ENCODE peak calls at places on chromosomes 6 and 20, in nine cellular contexts. P is fibroblast of lung, I is glutamatergic neuron, V is upper lobe of right lung, X is GM12865, S is right lobe of liver, F is sigmoid colon, U is AG09309, Q is breast epithelium. R is an unnamed sample.

GRCh38 chr6:152091851-152092341 is 284.4 kb downstream of the ESR1 start:
- DNase-seq in P (peak), I (no peak), V (no peak), X (no peak), S (no peak), F (no peak), U (peak), Q (no peak), R (no peak)

GRCh38 chr6:22873531-22874136 is 304.3 kb downstream of the HDGFL1 start:
- DNase-seq in P (peak), I (no peak), V (no peak), X (no peak), S (no peak), F (peak), U (no peak), Q (no peak), R (no peak)

GRCh38 chr6:142377112-142377848 is 75.5 kb downstream of the ADGRG6 start:
- DNase-seq in P (no peak), I (peak), V (no peak), X (no peak), S (peak), F (no peak), U (no peak), Q (no peak), R (no peak)

GRCh38 chr6:3510617-3511016 is 53.8 kb upstream of the SLC22A23 start:
- DNase-seq in P (no peak), I (no peak), V (no peak), X (no peak), S (no peak), F (no peak), U (no peak), Q (no peak), R (no peak)

GRCh38 chr20:46583411-46584214 is 33.2 kb upstream of the OCSTAMP start:
- DNase-seq in P (no peak), I (no peak), V (no peak), X (no peak), S (no peak), F (peak), U (no peak), Q (no peak), R (no peak)

GRCh38 chr20:46701556-46701955 is 7.9 kb upstream of the SLC2A10 start:
- DNase-seq in P (no peak), I (no peak), V (no peak), X (no peak), S (no peak), F (no peak), U (no peak), Q (no peak), R (no peak)

GRCh38 chr20:1377341-1377871 is 15.4 kb downstream of the FKBP1A start:
- DNase-seq in P (no peak), I (no peak), V (no peak), X (peak), S (no peak), F (no peak), U (no peak), Q (no peak), R (no peak)

GRCh38 chr6:2476376-2476775 is 231.0 kb upstream of the GMDS start:
- DNase-seq in P (peak), I (no peak), V (no peak), X (no peak), S (no peak), F (no peak), U (no peak), Q (no peak), R (no peak)

GRCh38 chr20:25274891-25275812 is 27.3 kb downstream of the PYGB start:
- DNase-seq in P (no peak), I (peak), V (peak), X (no peak), S (peak), F (peak), U (no peak), Q (peak), R (no peak)

GRCh38 chr6:147285087-147285855 is 81.1 kb downstream of the STXBP5 start:
- DNase-seq in P (peak), I (no peak), V (no peak), X (peak), S (no peak), F (no peak), U (peak), Q (no peak), R (no peak)

GRCh38 chr6:127342946-127343752 is at the start of gene ECHDC1:
- DNase-seq in P (peak), I (peak), V (peak), X (peak), S (peak), F (peak), U (no peak), Q (peak), R (peak)

GRCh38 chr6:30821862-30822784 is 62.2 kb upstream of the DDR1 start:
- DNase-seq in P (peak), I (no peak), V (no peak), X (peak), S (no peak), F (no peak), U (no peak), Q (no peak), R (no peak)

GRCh38 chr20:57773059-57773815 is 63.4 kb upstream of the PMEPA1 start:
- DNase-seq in P (no peak), I (no peak), V (no peak), X (no peak), S (no peak), F (peak), U (no peak), Q (peak), R (no peak)

GRCh38 chr20:23103284-23104018 is 17.3 kb upstream of the CD93 start:
- DNase-seq in P (peak), I (no peak), V (no peak), X (no peak), S (no peak), F (no peak), U (no peak), Q (no peak), R (no peak)

GRCh38 chr6:132354517-132355167 is 46.6 kb downstream of the MOXD1 start:
- DNase-seq in P (no peak), I (no peak), V (no peak), X (peak), S (no peak), F (no peak), U (no peak), Q (no peak), R (no peak)

GRCh38 chr20:10596726-10597125 is 77.1 kb downstream of the JAG1 start:
- DNase-seq in P (peak), I (no peak), V (no peak), X (no peak), S (no peak), F (no peak), U (no peak), Q (no peak), R (no peak)

GRCh38 chr20:33811763-33812672 is 870 bp downstream of the CHMP4B start:
- DNase-seq in P (peak), I (no peak), V (peak), X (peak), S (peak), F (peak), U (peak), Q (peak), R (peak)

GRCh38 chr6:148768646-148769270 is 21.9 kb downstream of the UST start:
- DNase-seq in P (no peak), I (no peak), V (no peak), X (no peak), S (no peak), F (no peak), U (no peak), Q (no peak), R (no peak)

GRCh38 chr20:49797292-49797628 is 15.4 kb upstream of the SLC9A8 start:
- DNase-seq in P (no peak), I (no peak), V (peak), X (no peak), S (peak), F (peak), U (no peak), Q (no peak), R (no peak)

GRCh38 chr6:41629128-41629527 is 9.1 kb upstream of the MDFI start:
- DNase-seq in P (no peak), I (no peak), V (no peak), X (no peak), S (no peak), F (no peak), U (no peak), Q (no peak), R (no peak)

GRCh38 chr6:37781788-37782187 is 37.7 kb upstream of the ZFAND3 start:
- DNase-seq in P (no peak), I (no peak), V (no peak), X (no peak), S (no peak), F (no peak), U (no peak), Q (no peak), R (no peak)

GRCh38 chr20:20407891-20408805 is 40.2 kb downstream of the INSM1 start:
- DNase-seq in P (peak), I (peak), V (no peak), X (no peak), S (no peak), F (no peak), U (no peak), Q (no peak), R (no peak)

GRCh38 chr20:22499475-22500174 is 84.7 kb downstream of the FOXA2 start:
- DNase-seq in P (no peak), I (no peak), V (no peak), X (no peak), S (no peak), F (no peak), U (no peak), Q (no peak), R (no peak)

GRCh38 chr20:1434571-1435336 is 31.9 kb downstream of the NSFL1C start:
- DNase-seq in P (peak), I (no peak), V (no peak), X (peak), S (no peak), F (no peak), U (peak), Q (no peak), R (no peak)

GRCh38 chr6:14466278-14466677 is 348.7 kb downstream of the CD83 start:
- DNase-seq in P (no peak), I (no peak), V (no peak), X (no peak), S (no peak), F (no peak), U (peak), Q (no peak), R (no peak)

GRCh38 chr20:9241721-9242427 is 173.0 kb downstream of the PLCB4 start:
- DNase-seq in P (no peak), I (no peak), V (no peak), X (no peak), S (no peak), F (no peak), U (peak), Q (no peak), R (no peak)

GRCh38 chr6:126188271-126188909 is 151.5 kb upstream of the CENPW start:
- DNase-seq in P (peak), I (no peak), V (no peak), X (no peak), S (no peak), F (no peak), U (peak), Q (no peak), R (no peak)

GRCh38 chr6:138539882-138540281 is 40.6 kb upstream of the NHSL1 start:
- DNase-seq in P (no peak), I (no peak), V (no peak), X (no peak), S (no peak), F (no peak), U (no peak), Q (no peak), R (no peak)

GRCh38 chr20:2690213-2690612 is 2.4 kb upstream of the EBF4 start:
- DNase-seq in P (no peak), I (no peak), V (no peak), X (no peak), S (no peak), F (no peak), U (no peak), Q (no peak), R (no peak)

GRCh38 chr6:134908906-134909516 is 40.9 kb downstream of the ALDH8A1 start:
- DNase-seq in P (peak), I (no peak), V (no peak), X (no peak), S (no peak), F (peak), U (peak), Q (no peak), R (peak)

GRCh38 chr6:34638834-34639736 is 57.5 kb downstream of the ILRUN start:
- DNase-seq in P (no peak), I (no peak), V (no peak), X (peak), S (no peak), F (no peak), U (no peak), Q (no peak), R (no peak)

GRCh38 chr6:30615958-30616810 is 859 bp downstream of the PPP1R10 start:
- DNase-seq in P (peak), I (peak), V (no peak), X (peak), S (no peak), F (peak), U (no peak), Q (no peak), R (no peak)

DNA sequence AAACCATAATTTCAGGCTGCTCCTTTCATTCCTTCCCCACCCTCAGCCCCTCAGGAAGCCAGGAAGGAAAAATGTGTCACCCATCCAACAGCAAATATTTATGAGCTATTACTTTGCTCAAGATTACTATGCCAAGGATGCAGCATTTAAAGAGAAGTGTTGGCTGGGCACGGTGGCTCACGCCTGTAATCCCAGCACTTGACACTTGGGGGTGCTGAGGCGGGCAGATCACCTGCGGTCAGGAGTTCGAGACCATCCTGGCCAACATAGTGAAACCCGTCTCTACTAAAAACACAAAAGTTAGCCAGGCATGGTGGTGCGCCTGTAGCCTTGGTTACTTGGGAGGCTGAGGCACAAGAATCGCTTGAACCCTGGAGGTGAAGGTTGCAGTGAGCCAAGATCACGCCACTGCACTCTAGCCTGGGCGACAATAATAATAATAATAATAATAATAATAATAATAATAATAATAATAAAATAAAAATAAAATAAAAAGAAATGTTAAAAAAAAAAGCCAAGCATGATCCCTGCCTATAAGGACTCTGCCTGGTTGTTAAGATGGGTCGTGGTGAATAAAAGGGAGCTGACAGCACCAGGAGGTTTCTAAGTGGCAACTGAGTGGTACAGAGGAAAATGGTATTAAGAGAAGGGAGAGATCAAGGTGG is 20.5 kb upstream of the TIAM2 start:
- DNase-seq in P (no peak), I (no peak), V (no peak), X (no peak), S (no peak), F (no peak), U (no peak), Q (no peak), R (no peak)
- TF ChIP-seq CTCF in P (no peak), I (peak), V (no peak), X (no peak), S (no peak), F (no peak), U (no peak), Q (no peak), R (no peak)

GRCh38 chr20:45373353-45374100 is 4.6 kb downstream of the TP53TG5 start:
- DNase-seq in P (peak), I (peak), V (peak), X (peak), S (peak), F (peak), U (no peak), Q (peak), R (peak)

GRCh38 chr20:45372241-45372640 is 5.9 kb downstream of the TP53TG5 start:
- DNase-seq in P (no peak), I (no peak), V (no peak), X (no peak), S (no peak), F (no peak), U (no peak), Q (no peak), R (no peak)

GRCh38 chr20:45372646-45373352 is 5.3 kb downstream of the TP53TG5 start:
- DNase-seq in P (no peak), I (no peak), V (peak), X (no peak), S (no peak), F (peak), U (no peak), Q (no peak), R (no peak)

GRCh38 chr20:45374966-45375365 is 3.2 kb downstream of the TP53TG5 start:
- DNase-seq in P (no peak), I (no peak), V (no peak), X (no peak), S (no peak), F (no peak), U (no peak), Q (no peak), R (no peak)

DNA sequence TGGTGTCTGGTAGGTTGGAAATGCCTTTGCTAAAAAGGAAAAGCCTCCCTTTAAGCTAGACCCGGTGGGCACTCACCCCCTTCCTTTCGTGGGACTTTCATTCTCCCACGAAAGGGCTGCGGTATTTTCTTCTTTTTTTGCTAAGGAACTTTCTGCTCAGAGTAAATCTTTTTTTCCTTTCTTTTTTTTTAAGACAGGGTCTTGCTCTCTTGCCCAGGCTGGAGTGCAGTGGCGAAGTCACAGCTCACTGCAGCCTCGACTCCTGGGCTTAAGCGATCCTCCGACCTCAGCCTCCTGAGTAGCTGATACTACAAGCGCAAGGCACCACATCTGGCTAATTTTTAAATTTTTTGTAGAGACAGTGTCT is 4.0 kb downstream of the TP53TG5 start:
- DNase-seq in P (no peak), I (no peak), V (no peak), X (no peak), S (no peak), F (no peak), U (no peak), Q (no peak), R (no peak)
- TF ChIP-seq CTCF in P (no peak), I (no peak), V (no peak), X (no peak), S (no peak), F (no peak), U (no peak), Q (no peak), R (no peak)

DNA sequence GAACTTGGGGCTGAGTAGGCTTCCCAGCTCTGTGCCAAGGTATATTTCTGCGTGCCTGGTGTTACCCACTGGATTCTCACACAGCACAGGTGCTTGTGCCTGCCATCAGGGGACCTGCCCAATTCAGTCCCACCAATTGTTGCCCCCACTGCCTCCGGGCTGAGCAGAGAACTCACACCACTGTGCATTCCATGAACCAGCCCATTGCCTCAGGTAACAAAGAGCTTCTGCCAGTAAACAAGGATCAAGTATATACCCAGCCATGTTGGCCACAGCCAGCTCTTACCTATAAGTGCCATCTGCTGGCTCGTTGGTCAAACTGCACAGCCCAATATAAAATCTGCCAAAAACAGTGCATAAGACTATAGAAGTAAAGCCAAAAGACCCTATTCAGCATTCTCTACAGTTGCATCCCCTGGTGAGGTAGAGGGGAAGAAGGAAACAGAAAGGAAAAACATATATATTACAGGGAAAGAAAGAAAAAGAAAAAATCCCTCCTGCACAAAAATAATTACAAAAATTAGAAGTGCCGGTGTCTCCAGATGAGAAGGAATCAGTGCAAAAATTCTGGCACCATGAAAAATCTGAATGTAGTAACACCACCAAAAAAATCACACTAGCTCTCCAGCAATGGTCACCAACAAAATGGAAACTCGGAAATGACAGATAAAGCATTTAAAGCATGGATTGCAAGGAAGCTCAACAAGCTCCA is 241.4 kb downstream of the IBTK start:
- DNase-seq in P (peak), I (no peak), V (no peak), X (peak), S (no peak), F (no peak), U (no peak), Q (no peak), R (no peak)
- TF ChIP-seq CTCF in P (peak), I (peak), V (peak), X (peak), S (peak), F (no peak), U (peak), Q (peak), R (peak)

DNA sequence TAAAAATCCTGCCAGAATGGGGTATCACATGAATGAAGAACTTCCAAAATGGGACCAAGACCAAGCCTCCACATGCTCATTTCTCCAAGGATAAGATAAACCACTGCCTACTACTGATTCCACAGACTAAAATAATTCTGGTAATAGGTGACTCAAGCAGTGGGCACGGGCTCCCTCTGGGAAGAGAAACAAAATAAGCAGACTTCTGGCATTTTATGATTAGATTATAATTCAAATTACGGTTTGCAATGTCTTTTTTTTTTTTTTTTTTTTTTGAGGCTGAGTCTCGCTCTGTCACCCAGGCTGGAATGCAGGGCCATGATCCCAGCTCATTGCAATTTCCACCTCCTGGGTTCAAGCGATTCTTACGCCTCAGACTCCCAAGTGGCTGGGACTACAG is 16.0 kb downstream of the UQCC1 start:
- DNase-seq in P (peak), I (no peak), V (no peak), X (no peak), S (no peak), F (no peak), U (peak), Q (no peak), R (no peak)
- TF ChIP-seq CTCF in P (no peak), I (no peak), V (no peak), X (no peak), S (no peak), F (no peak), U (peak), Q (no peak), R (no peak)

GRCh38 chr6:5583528-5583927 is 322.2 kb downstream of the FARS2 start:
- DNase-seq in P (no peak), I (no peak), V (no peak), X (no peak), S (no peak), F (no peak), U (no peak), Q (no peak), R (no peak)

GRCh38 chr6:5580736-5581568 is 319.6 kb downstream of the FARS2 start:
- DNase-seq in P (no peak), I (no peak), V (no peak), X (peak), S (no peak), F (no peak), U (no peak), Q (no peak), R (no peak)

GRCh38 chr6:5584072-5584471 is 322.8 kb downstream of the FARS2 start:
- DNase-seq in P (peak), I (no peak), V (no peak), X (no peak), S (no peak), F (no peak), U (peak), Q (no peak), R (no peak)

GRCh38 chr6:5587648-5588047 is 326.3 kb downstream of the FARS2 start:
- DNase-seq in P (no peak), I (no peak), V (no peak), X (no peak), S (no peak), F (no peak), U (no peak), Q (no peak), R (no peak)

GRCh38 chr6:5582758-5583157 is 321.4 kb downstream of the FARS2 start:
- DNase-seq in P (peak), I (no peak), V (no peak), X (no peak), S (no peak), F (no peak), U (no peak), Q (no peak), R (no peak)
- TF ChIP-seq CTCF in P (peak), I (no peak), V (no peak), X (no peak), S (no peak), F (no peak), U (no peak), Q (no peak), R (no peak)

R was measured in tibial nerve.